ENCODE peak calls at places on chromosomes 4 and X, in seven cellular contexts. R is hepatocyte; T is stimulated activated CD8-positive, alpha-beta memory T cell treated with anti-CD3 and anti-CD28 coated beads, Interleukin-2, amount 100 ng/mL, for 1 hour; W is RCC 7860; M is aorta; C is substantia nigra; F is NCI-H2081. E is an unnamed sample.

GRCh38 chr4:121377065-121377464 is 3.8 kb downstream of the QRFPR start:
- DNase-seq in T (no peak), F (no peak), R (no peak), C (no peak), M (no peak), W (no peak), E (no peak)

GRCh38 chr4:109472343-109472761 is 38.7 kb downstream of the SEC24B start:
- DNase-seq in W (peak; percentile 40), M (no peak), F (no peak), R (no peak), T (no peak), C (no peak), E (no peak)

GRCh38 chrX:38205037-38205436 is 15.6 kb downstream of the SRPX start:
- DNase-seq in R (no peak), M (no peak), F (no peak), T (no peak), W (no peak), C (no peak), E (no peak)

GRCh38 chrX:123525131-123525725 is 207.6 kb downstream of the THOC2 start:
- DNase-seq in F (no peak), T (no peak), R (no peak), C (no peak), W (no peak), M (no peak), E (no peak)

GRCh38 chr4:126766266-126766665 is 866.5 kb upstream of the INTU start:
- DNase-seq in W (no peak), M (no peak), F (no peak), T (no peak), C (no peak), R (no peak), E (no peak)

GRCh38 chrX:41761169-41761568 is 37.2 kb downstream of the GPR82 start:
- DNase-seq in R (no peak), C (no peak), T (no peak), W (no peak), F (no peak), M (no peak), E (no peak)

GRCh38 chrX:132957211-132958085 is 981 bp downstream of the HS6ST2 start:
- DNase-seq in C (no peak), T (no peak), M (no peak), W (no peak), R (peak; percentile 47), F (no peak), E (no peak)

GRCh38 chrX:124902953-124903352 is 416.7 kb upstream of the TEX13C start:
- DNase-seq in F (no peak), C (no peak), T (no peak), W (no peak), R (no peak), M (no peak), E (no peak)

GRCh38 chrX:23752740-23753435 is 9.8 kb upstream of the ACOT9 start:
- DNase-seq in W (no peak), M (no peak), C (no peak), T (no peak), R (no peak), F (no peak), E (no peak)

GRCh38 chr4:36243355-36244256 is 708 bp downstream of the ARAP2 start:
- DNase-seq in T (no peak), F (peak; percentile 65), W (peak; percentile 26), R (peak; percentile 68), M (peak; percentile 64), C (peak; percentile 18), E (no peak)

GRCh38 chr4:81052119-81053068 is 21.9 kb downstream of the BMP3 start:
- DNase-seq in R (peak; percentile 75), C (no peak), F (peak; percentile 48), W (no peak), T (peak; percentile 4), M (no peak), E (no peak)

GRCh38 chrX:53684415-53685192 is 1.9 kb downstream of the HUWE1 start:
- DNase-seq in R (no peak), C (no peak), F (no peak), T (no peak), W (no peak), M (no peak), E (no peak)

GRCh38 chr4:148141536-148141935 is 300.7 kb downstream of the NR3C2 start:
- DNase-seq in R (no peak), F (no peak), W (no peak), C (no peak), M (no peak), T (no peak), E (no peak)

GRCh38 chr4:86967798-86968197 is 33.0 kb downstream of the AFF1 start:
- DNase-seq in C (no peak), R (no peak), F (no peak), T (no peak), M (no peak), W (no peak), E (no peak)

GRCh38 chrX:154712781-154713391 is 38.0 kb downstream of the GAB3 start:
- DNase-seq in W (peak; percentile 27), F (no peak), C (no peak), M (no peak), R (no peak), T (no peak), E (no peak)

GRCh38 chr4:55184600-55185523 is 59.5 kb upstream of the KDR start:
- DNase-seq in M (no peak), T (no peak), R (peak; percentile 55), W (no peak), C (no peak), F (peak; percentile 18), E (no peak)

GRCh38 chr4:185318679-185319078 is 77.0 kb downstream of the LRP2BP start:
- DNase-seq in C (no peak), T (no peak), R (peak; percentile 34), W (no peak), M (no peak), F (no peak), E (no peak)

GRCh38 chr4:84503495-84504437 is 4.7 kb upstream of the NKX6-1 start:
- DNase-seq in W (peak; percentile 39), M (no peak), R (peak; percentile 87), F (peak; percentile 49), C (no peak), T (no peak), E (no peak)

GRCh38 chr4:74039065-74039763 is 725 bp upstream of the CXCL3 start:
- DNase-seq in M (no peak), T (no peak), W (no peak), R (no peak), F (no peak), C (no peak), E (no peak)

GRCh38 chr4:92100980-92101379 is 202.8 kb upstream of the GRID2 start:
- DNase-seq in T (no peak), M (no peak), C (no peak), W (no peak), F (peak; percentile 31), R (no peak), E (no peak)

GRCh38 chr4:138562544-138562961 is 320.4 kb upstream of the SLC7A11 start:
- DNase-seq in T (no peak), M (no peak), F (no peak), W (no peak), C (no peak), R (no peak), E (no peak)

GRCh38 chr4:23932935-23933334 is 43.1 kb upstream of the PPARGC1A start:
- DNase-seq in M (no peak), R (peak; percentile 9), T (no peak), F (no peak), W (no peak), C (no peak), E (no peak)

GRCh38 chr4:1883583-1883982 is 12.4 kb downstream of the NSD2 start:
- DNase-seq in C (no peak), T (no peak), F (no peak), R (no peak), M (no peak), W (no peak), E (no peak)

GRCh38 chr4:123398803-123399637 is 2.4 kb downstream of the SPRY1 start:
- DNase-seq in T (no peak), C (no peak), M (peak; percentile 71), W (no peak), F (no peak), R (peak; percentile 77), E (no peak)

GRCh38 chr4:38091636-38092035 is 131.4 kb downstream of the PTTG2 start:
- DNase-seq in M (no peak), W (no peak), T (no peak), F (no peak), C (no peak), R (no peak), E (no peak)

GRCh38 chr4:64781737-64782326 is 372.6 kb upstream of the TECRL start:
- DNase-seq in M (no peak), R (peak; percentile 39), T (no peak), F (peak; percentile 1), W (peak; percentile 7), C (no peak), E (no peak)

GRCh38 chr4:98447648-98448047 is 186.5 kb downstream of the RAP1GDS1 start:
- DNase-seq in C (no peak), F (no peak), R (no peak), T (no peak), M (no peak), W (no peak), E (no peak)

GRCh38 chr4:19473569-19473968 is 778.1 kb upstream of the SLIT2 start:
- DNase-seq in W (no peak), M (no peak), C (no peak), F (no peak), T (no peak), R (no peak), E (no peak)